ENCODE peak calls at places on chromosomes 11 and 22, in seven cellular contexts. Z, D, F, S, Q, U and N are unnamed samples.

GRCh38 chr11:107157809-107158187 is 139.5 kb upstream of the GUCY1A2 start:
- DNase-seq in D (no peak), S (no peak), U (no peak), Q (no peak), F (no peak), Z (no peak), N (no peak)

GRCh38 chr11:123505546-123506299 is 75.7 kb downstream of the GRAMD1B start:
- DNase-seq in Q (no peak), F (no peak), U (no peak), D (peak), S (no peak), Z (no peak), N (peak)

GRCh38 chr22:39132281-39132680 is 20.2 kb downstream of the CBX7 start:
- DNase-seq in D (no peak), Q (no peak), Z (no peak), S (no peak), F (no peak), U (no peak), N (peak)

GRCh38 chr11:279040-279965 is 1.1 kb downstream of the NLRP6 start:
- DNase-seq in S (no peak), F (peak), Q (no peak), D (no peak), Z (no peak), U (no peak), N (peak)

GRCh38 chr11:14500181-14500651 is 605 bp upstream of the COPB1 start:
- DNase-seq in Z (peak), S (peak), U (no peak), F (peak), D (peak), Q (peak), N (peak)

GRCh38 chr22:38201718-38202436 is at the start of gene MAFF:
- DNase-seq in Z (peak), F (peak), S (peak), D (peak), U (peak), Q (peak), N (peak)

GRCh38 chr11:303359-303758 is 4.0 kb upstream of the IFITM5 start:
- DNase-seq in S (no peak), Z (no peak), D (no peak), F (no peak), U (no peak), Q (no peak), N (no peak)

GRCh38 chr11:697028-697491 is 1.4 kb downstream of the TMEM80 start:
- DNase-seq in F (no peak), S (no peak), Z (no peak), U (no peak), Q (peak), D (no peak), N (no peak)

GRCh38 chr22:40036591-40037225 is 42.0 kb downstream of the FAM83F start:
- DNase-seq in Z (peak), D (peak), U (peak), F (peak), S (peak), Q (peak), N (peak)